ENCODE peak calls at places on chromosomes 2 and 18, in six cellular contexts. U is HepG2, K is HEK293T, R is IMR-90, O is K562, T is GM12878. Z is an unnamed sample.

GRCh38 chr18:46488472-46489213 is 168.4 kb downstream of the LOXHD1 start:
- DNase-seq in T (no peak), R (no peak), K (no peak), U (no peak), O (no peak), Z (no peak)

GRCh38 chr2:240186191-240186725 is 45.8 kb upstream of the OTOS start:
- DNase-seq in T (no peak), R (no peak), U (no peak), K (no peak), O (no peak), Z (no peak)

GRCh38 chr18:10242922-10243680 is 211.3 kb upstream of the APCDD1 start:
- DNase-seq in O (peak; percentile 39), K (peak; percentile 8), U (no peak), R (no peak), T (no peak), Z (no peak)

GRCh38 chr2:240800241-240800640 is 19.8 kb downstream of the KIF1A start:
- DNase-seq in K (no peak), R (peak; percentile 3), T (no peak), O (no peak), U (no peak), Z (no peak)

GRCh38 chr2:101689120-101689827 is 8.2 kb upstream of the MAP4K4 start:
- DNase-seq in K (no peak), T (no peak), O (peak; percentile 54), U (no peak), R (no peak), Z (no peak)

GRCh38 chr18:48947102-48947501 is 3.7 kb downstream of the SMAD7 start:
- DNase-seq in R (no peak), O (no peak), U (no peak), K (no peak), T (no peak), Z (no peak)

GRCh38 chr18:3281456-3282400 is 19.8 kb downstream of the MYL12B start:
- DNase-seq in T (no peak), R (peak; percentile 86), U (peak; percentile 67), O (peak; percentile 72), K (peak; percentile 15), Z (peak; percentile 78)

GRCh38 chr2:230732914-230733401 is 20.3 kb downstream of the CAB39 start:
- DNase-seq in R (no peak), O (no peak), T (no peak), K (no peak), U (no peak), Z (no peak)

GRCh38 chr18:34809697-34810096 is 99.6 kb downstream of the DTNA start:
- DNase-seq in O (peak; percentile 13), R (peak; percentile 32), K (peak; percentile 71), T (no peak), U (peak; percentile 52), Z (no peak)

GRCh38 chr2:83817511-83817910 is 641.6 kb downstream of the SUCLG1 start:
- DNase-seq in R (no peak), U (no peak), K (no peak), T (no peak), O (no peak), Z (peak; percentile 14)

GRCh38 chr2:33104052-33104623 is 157.4 kb downstream of the LTBP1 start:
- DNase-seq in O (no peak), T (no peak), U (no peak), K (no peak), R (peak; percentile 73), Z (peak; percentile 57)
- TF ChIP-seq BHLHE40 in O (no peak), T (no peak), U (no peak), K (no peak), R (no peak), Z (no peak)

GRCh38 chr2:171972329-171972982 is 27.3 kb upstream of the METAP1D start:
- DNase-seq in K (no peak), T (no peak), O (no peak), R (no peak), U (no peak), Z (no peak)
- TF ChIP-seq BHLHE40 in K (no peak), T (no peak), O (no peak), R (no peak), U (no peak), Z (no peak)

DNA sequence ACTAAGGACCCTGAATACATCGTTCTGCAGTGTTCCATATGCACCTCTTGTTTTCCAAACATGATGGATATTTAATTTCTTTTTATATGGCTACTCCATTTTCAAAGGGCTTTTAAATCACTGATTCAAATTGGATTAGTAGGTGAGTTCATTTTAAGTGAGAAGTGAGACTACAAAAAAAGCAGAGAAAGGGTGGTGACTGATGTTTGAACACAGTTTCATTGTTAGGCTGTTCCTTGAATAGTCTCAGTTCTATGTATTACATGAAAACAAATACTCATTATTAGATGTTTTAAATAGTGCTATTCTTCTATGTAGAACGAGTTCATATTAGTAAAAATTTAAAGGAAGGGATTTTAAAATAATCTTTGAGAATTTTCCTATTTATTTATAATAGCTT is 72.7 kb upstream of the STON1 start:
- DNase-seq in R (no peak), O (no peak), T (no peak), K (no peak), U (no peak), Z (no peak)
- TF ChIP-seq BHLHE40 in R (no peak), O (no peak), T (no peak), K (no peak), U (no peak), Z (no peak)

GRCh38 chr2:36356199-36356989 is 816 bp downstream of the CRIM1 start:
- DNase-seq in R (peak; percentile 34), U (no peak), O (no peak), T (no peak), K (no peak), Z (no peak)

GRCh38 chr2:36354816-36355156 is 792 bp upstream of the CRIM1 start:
- DNase-seq in K (no peak), O (no peak), U (no peak), T (no peak), R (no peak), Z (no peak)

GRCh38 chr2:36355890-36356198 is 266 bp downstream of the CRIM1 start:
- DNase-seq in O (no peak), T (no peak), K (no peak), U (no peak), R (no peak), Z (no peak)

GRCh38 chr2:36356990-36357505 is 1.5 kb downstream of the CRIM1 start:
- DNase-seq in R (peak; percentile 50), K (no peak), U (peak; percentile 69), T (no peak), O (no peak), Z (no peak)

DNA sequence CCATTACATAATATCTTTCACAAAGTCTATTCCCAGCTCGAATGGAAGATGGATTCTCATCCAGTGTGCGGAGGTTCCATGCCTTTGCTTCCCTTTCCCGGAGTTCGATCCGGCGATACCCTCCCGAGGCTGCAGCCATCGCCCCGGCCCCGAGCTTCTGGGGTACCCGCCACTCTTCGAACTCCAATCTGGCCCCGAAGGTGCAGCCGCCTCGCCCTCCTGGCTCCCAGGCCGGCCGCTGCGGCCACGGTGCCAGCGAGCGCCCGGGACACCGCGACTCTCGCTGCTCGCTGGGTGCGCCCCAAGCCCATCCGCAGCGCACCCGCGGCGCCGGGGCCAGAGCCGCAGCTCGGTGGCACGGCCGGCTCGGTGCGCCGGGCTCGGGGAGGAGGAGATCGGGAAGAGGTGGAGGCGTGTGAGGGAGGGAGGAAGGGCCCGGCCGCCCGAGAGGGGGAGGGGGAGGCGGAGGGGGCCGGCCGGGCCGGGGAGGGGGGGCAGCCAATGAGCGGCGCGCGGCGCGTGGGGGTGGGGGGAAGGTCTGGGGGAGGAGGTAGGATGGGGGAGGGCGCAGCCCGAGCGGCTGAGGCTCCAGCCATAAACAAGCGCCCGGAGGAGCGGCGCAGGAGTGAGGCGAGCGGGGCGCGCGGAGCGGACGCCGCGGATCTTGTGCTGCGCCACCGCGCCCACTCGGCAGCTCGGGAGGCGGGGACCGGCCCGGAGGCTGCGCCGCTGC is at the start of gene CRIM1:
- DNase-seq in T (no peak), U (peak; percentile 79), O (no peak), R (peak; percentile 91), K (peak; percentile 75), Z (peak; percentile 92)
- TF ChIP-seq BHLHE40 in T (no peak), U (peak; percentile 7), O (no peak), R (no peak), K (no peak), Z (no peak)

DNA sequence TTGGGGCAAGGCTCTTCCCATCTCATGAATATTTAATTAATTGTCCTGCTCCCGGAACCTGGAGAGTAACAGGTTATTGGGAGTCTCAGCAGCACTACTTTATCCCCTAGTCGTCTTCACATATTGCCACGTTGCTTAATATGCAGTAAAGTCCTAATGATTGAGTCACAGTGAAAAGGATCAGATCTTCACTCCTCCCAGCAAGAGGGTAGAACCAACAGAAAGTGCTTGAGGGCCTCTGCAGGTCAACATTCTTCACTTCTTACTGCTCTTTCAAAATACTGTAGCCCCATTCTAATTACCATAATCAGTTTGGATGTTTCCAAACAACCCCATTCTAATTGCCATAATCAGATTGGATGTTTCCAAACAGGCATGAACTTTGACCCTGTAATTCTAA is 801.0 kb downstream of the LRRTM4 start:
- DNase-seq in T (no peak), U (no peak), O (no peak), R (no peak), K (no peak), Z (no peak)
- TF ChIP-seq BHLHE40 in T (no peak), U (no peak), O (no peak), R (no peak), K (no peak), Z (no peak)